ENCODE peak calls at places on chromosomes 13 and 19, in nine cellular contexts. D is glutamatergic neuron, W is RWPE1, U is pancreas, C is BE2C, V is OCI-LY7, N is lower leg skin, A is GM10248, O is NB4. M is an unnamed sample.

GRCh38 chr13:29909975-29910674 is 59.7 kb upstream of the UBL3 start:
- DNase-seq in D (no peak), W (peak), U (no peak), C (no peak), V (no peak), N (peak), A (no peak), O (no peak), M (no peak)

GRCh38 chr19:45677351-45678230 is 9.6 kb downstream of the GIPR start:
- DNase-seq in D (peak), W (peak), U (peak), C (peak), V (peak), N (peak), A (peak), O (peak), M (peak)

GRCh38 chr13:94854688-94855087 is 142.3 kb upstream of the SOX21 start:
- DNase-seq in D (no peak), W (no peak), U (no peak), C (no peak), V (no peak), N (no peak), A (no peak), O (no peak), M (no peak)

GRCh38 chr19:10316229-10317044 is 622 bp upstream of the FDX2 start:
- DNase-seq in D (no peak), W (no peak), U (no peak), C (peak), V (no peak), N (no peak), A (no peak), O (no peak), M (no peak)

GRCh38 chr13:97225533-97225932 is 3.4 kb downstream of the MBNL2 start:
- DNase-seq in D (no peak), W (no peak), U (no peak), C (no peak), V (peak), N (no peak), A (no peak), O (no peak), M (peak)

GRCh38 chr19:18526316-18526715 is 4.4 kb upstream of the ELL start:
- DNase-seq in D (no peak), W (peak), U (no peak), C (no peak), V (no peak), N (no peak), A (no peak), O (no peak), M (no peak)

GRCh38 chr13:29934531-29935308 is 84.3 kb upstream of the UBL3 start:
- DNase-seq in D (no peak), W (no peak), U (no peak), C (no peak), V (no peak), N (no peak), A (no peak), O (no peak), M (peak)

GRCh38 chr19:18086590-18087138 is at the start of gene IL12RB1:
- DNase-seq in D (no peak), W (no peak), U (no peak), C (no peak), V (peak), N (no peak), A (peak), O (peak), M (peak)

GRCh38 chr13:49213539-49213938 is 6.6 kb upstream of the MLNR start:
- DNase-seq in D (no peak), W (no peak), U (no peak), C (no peak), V (no peak), N (no peak), A (no peak), O (peak), M (no peak)

GRCh38 chr13:48400820-48401219 is 12.1 kb downstream of the LPAR6 start:
- DNase-seq in D (no peak), W (peak), U (no peak), C (no peak), V (peak), N (no peak), A (no peak), O (peak), M (peak)

GRCh38 chr19:45668342-45668871 is 386 bp downstream of the GIPR start:
- DNase-seq in D (no peak), W (no peak), U (no peak), C (no peak), V (no peak), N (no peak), A (peak), O (peak), M (no peak)

GRCh38 chr13:23870356-23871146 is 18.6 kb downstream of the MIPEP start:
- DNase-seq in D (no peak), W (no peak), U (no peak), C (no peak), V (peak), N (no peak), A (no peak), O (no peak), M (peak)

GRCh38 chr19:57058871-57059270 is 60.9 kb upstream of the USP29 start:
- DNase-seq in D (no peak), W (no peak), U (no peak), C (no peak), V (no peak), N (no peak), A (no peak), O (no peak), M (no peak)

GRCh38 chr19:18091217-18091608 is 4.5 kb upstream of the IL12RB1 start:
- DNase-seq in D (no peak), W (no peak), U (no peak), C (no peak), V (peak), N (peak), A (peak), O (peak), M (peak)

GRCh38 chr13:39417643-39418042 is 185.3 kb downstream of the LHFPL6 start:
- DNase-seq in D (no peak), W (peak), U (no peak), C (no peak), V (no peak), N (no peak), A (no peak), O (peak), M (no peak)

GRCh38 chr13:39133781-39134180 is 95.5 kb downstream of the NHLRC3 start:
- DNase-seq in D (no peak), W (no peak), U (no peak), C (no peak), V (no peak), N (no peak), A (no peak), O (no peak), M (no peak)

GRCh38 chr19:37654525-37654832 is 786 bp downstream of the ZFP30 start:
- DNase-seq in D (no peak), W (peak), U (no peak), C (no peak), V (peak), N (no peak), A (no peak), O (peak), M (no peak)

GRCh38 chr19:8396563-8397203 is 6.5 kb downstream of the RAB11B start:
- DNase-seq in D (peak), W (peak), U (peak), C (peak), V (peak), N (peak), A (peak), O (peak), M (peak)

GRCh38 chr13:93244918-93245280 is 18.3 kb downstream of the GPC6 start:
- DNase-seq in D (no peak), W (peak), U (no peak), C (no peak), V (no peak), N (no peak), A (no peak), O (no peak), M (no peak)

GRCh38 chr19:15464394-15465385 is at the start of gene RASAL3:
- DNase-seq in D (no peak), W (no peak), U (no peak), C (no peak), V (peak), N (no peak), A (peak), O (peak), M (peak)

GRCh38 chr19:39411006-39411831 is 1.2 kb upstream of the PLEKHG2 start:
- DNase-seq in D (no peak), W (no peak), U (peak), C (no peak), V (no peak), N (peak), A (peak), O (peak), M (peak)

GRCh38 chr19:2814426-2814825 is 5.2 kb upstream of the ZNF554 start:
- DNase-seq in D (no peak), W (no peak), U (no peak), C (no peak), V (no peak), N (no peak), A (no peak), O (no peak), M (no peak)

GRCh38 chr13:93066187-93066586 is 160.4 kb upstream of the GPC6 start:
- DNase-seq in D (no peak), W (no peak), U (no peak), C (no peak), V (no peak), N (no peak), A (no peak), O (no peak), M (no peak)

GRCh38 chr13:42354246-42355117 is 82.5 kb downstream of the AKAP11 start:
- DNase-seq in D (no peak), W (no peak), U (no peak), C (no peak), V (peak), N (no peak), A (peak), O (no peak), M (peak)

GRCh38 chr19:11380653-11381534 is 3.2 kb downstream of the EPOR start:
- DNase-seq in D (peak), W (peak), U (peak), C (peak), V (peak), N (peak), A (peak), O (peak), M (peak)

GRCh38 chr13:33879044-33879596 is 61.2 kb downstream of the RFC3 start:
- DNase-seq in D (no peak), W (no peak), U (no peak), C (no peak), V (no peak), N (no peak), A (no peak), O (no peak), M (no peak)

GRCh38 chr13:21675095-21676007 is 4.5 kb downstream of the FGF9 start:
- DNase-seq in D (peak), W (no peak), U (peak), C (no peak), V (peak), N (no peak), A (peak), O (peak), M (peak)

GRCh38 chr13:75760182-75760981 is 124.3 kb downstream of the LMO7 start:
- DNase-seq in D (no peak), W (peak), U (no peak), C (no peak), V (no peak), N (no peak), A (no peak), O (no peak), M (no peak)

GRCh38 chr19:5154799-5155426 is 185.7 kb downstream of the PTPRS start:
- DNase-seq in D (no peak), W (no peak), U (peak), C (no peak), V (no peak), N (no peak), A (no peak), O (no peak), M (no peak)

GRCh38 chr13:110269509-110270185 is 37.3 kb downstream of the COL4A1 start:
- DNase-seq in D (no peak), W (no peak), U (no peak), C (no peak), V (no peak), N (peak), A (no peak), O (no peak), M (no peak)

GRCh38 chr13:26497991-26498423 is 59.5 kb upstream of the WASF3 start:
- DNase-seq in D (no peak), W (peak), U (no peak), C (no peak), V (no peak), N (no peak), A (no peak), O (no peak), M (no peak)

GRCh38 chr19:29581398-29581797 is 24.7 kb upstream of the POP4 start:
- DNase-seq in D (no peak), W (no peak), U (no peak), C (no peak), V (no peak), N (no peak), A (no peak), O (no peak), M (no peak)

GRCh38 chr13:39253774-39254173 is 215.5 kb downstream of the NHLRC3 start:
- DNase-seq in D (no peak), W (no peak), U (no peak), C (no peak), V (no peak), N (no peak), A (no peak), O (no peak), M (no peak)

GRCh38 chr19:3112375-3113099 is 18.4 kb downstream of the GNA11 start:
- DNase-seq in D (no peak), W (no peak), U (no peak), C (peak), V (no peak), N (no peak), A (no peak), O (no peak), M (no peak)

GRCh38 chr19:40523322-40524047 is 53.2 kb upstream of the SHKBP1 start:
- DNase-seq in D (peak), W (peak), U (peak), C (peak), V (peak), N (peak), A (peak), O (peak), M (peak)
- TF ChIP-seq CTCF in D (peak), W (peak), U (peak), C (peak), V (peak), N (no peak), A (peak), O (peak), M (peak)

GRCh38 chr13:69579351-69579750 is 528.3 kb upstream of the ATXN8OS start:
- DNase-seq in D (no peak), W (no peak), U (no peak), C (no peak), V (no peak), N (no peak), A (no peak), O (peak), M (no peak)
- TF ChIP-seq CTCF in D (no peak), W (peak), U (no peak), C (peak), V (peak), N (no peak), A (peak), O (no peak), M (peak)

GRCh38 chr13:51044023-51044665 is 66.9 kb downstream of the C13orf42 start:
- DNase-seq in D (no peak), W (no peak), U (no peak), C (no peak), V (peak), N (no peak), A (no peak), O (no peak), M (no peak)

GRCh38 chr13:51045450-51045849 is 65.6 kb downstream of the C13orf42 start:
- DNase-seq in D (no peak), W (no peak), U (no peak), C (no peak), V (no peak), N (no peak), A (no peak), O (no peak), M (no peak)

GRCh38 chr13:51050021-51050886 is 60.8 kb downstream of the C13orf42 start:
- DNase-seq in D (no peak), W (no peak), U (no peak), C (no peak), V (no peak), N (no peak), A (no peak), O (no peak), M (no peak)

GRCh38 chr13:51048166-51048461 is 63.0 kb downstream of the C13orf42 start:
- DNase-seq in D (no peak), W (no peak), U (no peak), C (no peak), V (no peak), N (no peak), A (no peak), O (no peak), M (no peak)

DNA sequence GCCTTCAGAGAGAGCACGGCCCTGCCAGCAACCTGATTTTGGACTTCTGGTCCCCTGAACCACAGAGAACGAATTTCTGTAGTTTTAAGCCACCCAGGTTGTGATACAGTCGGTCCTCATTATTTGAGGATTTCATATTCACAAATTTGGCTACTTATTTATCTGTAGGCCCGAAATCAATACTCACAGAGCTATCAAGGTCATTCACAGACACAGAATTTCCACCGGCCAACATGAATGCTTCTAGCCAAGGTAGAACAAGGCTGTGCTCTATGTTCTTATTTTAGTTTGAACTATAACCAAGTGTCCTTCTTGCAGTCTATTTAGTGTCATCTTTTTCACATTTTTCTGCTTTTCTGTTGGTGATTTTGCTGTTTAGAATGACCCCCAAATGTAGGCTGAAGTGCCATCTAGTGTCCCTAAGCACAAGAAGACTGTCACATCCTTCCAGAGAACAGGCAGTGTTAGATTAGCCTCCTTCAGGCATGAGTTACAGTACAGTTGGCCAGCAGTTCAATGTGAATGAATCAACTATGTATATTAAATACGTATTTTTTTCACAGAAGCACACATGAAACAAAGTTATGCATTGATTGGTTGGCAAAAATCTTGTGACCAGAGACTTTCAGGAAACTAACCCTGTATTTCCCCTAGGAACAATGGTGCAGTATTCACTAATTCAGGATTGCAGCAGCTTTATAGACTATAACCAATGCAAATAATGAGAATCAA is 63.5 kb downstream of the C13orf42 start:
- DNase-seq in D (no peak), W (no peak), U (no peak), C (no peak), V (peak), N (no peak), A (no peak), O (peak), M (no peak)
- TF ChIP-seq CTCF in D (no peak), W (no peak), U (no peak), C (no peak), V (peak), N (no peak), A (peak), O (peak), M (no peak)

GRCh38 chr13:60174113-60174512 is 10.4 kb upstream of the DIAPH3 start:
- DNase-seq in D (no peak), W (no peak), U (no peak), C (no peak), V (no peak), N (no peak), A (no peak), O (no peak), M (no peak)

GRCh38 chr13:60167121-60167520 is 3.4 kb upstream of the DIAPH3 start:
- DNase-seq in D (no peak), W (no peak), U (no peak), C (no peak), V (no peak), N (no peak), A (no peak), O (no peak), M (no peak)

GRCh38 chr13:60165391-60166099 is 1.8 kb upstream of the DIAPH3 start:
- DNase-seq in D (no peak), W (no peak), U (no peak), C (no peak), V (no peak), N (no peak), A (no peak), O (no peak), M (no peak)

GRCh38 chr13:60170414-60170813 is 6.7 kb upstream of the DIAPH3 start:
- DNase-seq in D (no peak), W (no peak), U (no peak), C (no peak), V (no peak), N (no peak), A (no peak), O (peak), M (no peak)

GRCh38 chr13:60169239-60170031 is 5.7 kb upstream of the DIAPH3 start:
- DNase-seq in D (no peak), W (no peak), U (no peak), C (no peak), V (no peak), N (no peak), A (no peak), O (no peak), M (no peak)
- TF ChIP-seq CTCF in D (no peak), W (no peak), U (no peak), C (peak), V (no peak), N (no peak), A (no peak), O (no peak), M (no peak)